ENCODE peak calls at places on chromosomes 16 and 17, in four cellular contexts. S, K, F and D are unnamed samples.

GRCh38 chr16:4931381-4931780 is 5.6 kb downstream of the PPL start:
- DNase-seq in S (no peak), K (no peak), F (no peak), D (no peak)

GRCh38 chr17:34756670-34757021 is 177.3 kb downstream of the TMEM132E start:
- DNase-seq in S (no peak), K (peak; percentile 1), F (no peak), D (no peak)

GRCh38 chr16:52383640-52384292 is 163.2 kb downstream of the TOX3 start:
- DNase-seq in S (no peak), K (peak; percentile 9), F (no peak), D (no peak)

GRCh38 chr16:48271728-48272127 is 24.4 kb upstream of the ABCC11 start:
- DNase-seq in S (no peak), K (no peak), F (no peak), D (no peak)

GRCh38 chr17:77451894-77452852 is 311.4 kb downstream of the SEC14L1 start:
- DNase-seq in S (no peak), K (peak; percentile 84), F (peak; percentile 80), D (peak; percentile 68)

GRCh38 chr17:17494499-17495447 is 1.4 kb downstream of the RASD1 start:
- DNase-seq in S (no peak), K (peak; percentile 52), F (peak; percentile 62), D (peak; percentile 41)

GRCh38 chr17:83171661-83172060 is 92.3 kb downstream of the METRNL start:
- DNase-seq in S (peak; percentile 2), K (no peak), F (no peak), D (no peak)

GRCh38 chr17:61519754-61520440 is 67.7 kb downstream of the TBX4 start:
- DNase-seq in S (no peak), K (no peak), F (no peak), D (no peak)

GRCh38 chr17:2174471-2175293 is 119.8 kb downstream of the HIC1 start:
- DNase-seq in S (no peak), K (peak; percentile 98), F (peak; percentile 54), D (peak; percentile 55)

GRCh38 chr16:46949216-46949892 is 24.1 kb downstream of the DNAJA2 start:
- DNase-seq in S (no peak), K (no peak), F (no peak), D (no peak)

GRCh38 chr17:68346448-68346847 is 55.2 kb downstream of the ARSG start:
- DNase-seq in S (peak; percentile 67), K (no peak), F (no peak), D (no peak)

GRCh38 chr17:50872710-50873424 is 6.7 kb upstream of the TOB1 start:
- DNase-seq in S (peak; percentile 45), K (peak; percentile 71), F (no peak), D (peak; percentile 88)

GRCh38 chr16:85916141-85916890 is 17.4 kb downstream of the IRF8 start:
- DNase-seq in S (peak; percentile 27), K (peak; percentile 94), F (peak; percentile 51), D (no peak)

GRCh38 chr17:71438631-71439146 is 682.1 kb upstream of the SOX9 start:
- DNase-seq in S (no peak), K (peak; percentile 80), F (no peak), D (peak; percentile 18)

GRCh38 chr17:1769826-1770477 is 8.1 kb downstream of the SERPINF1 start:
- DNase-seq in S (peak; percentile 27), K (no peak), F (no peak), D (no peak)

GRCh38 chr17:57312242-57312641 is 55.9 kb downstream of the MSI2 start:
- DNase-seq in S (no peak), K (no peak), F (no peak), D (no peak)

GRCh38 chr17:82200743-82201497 is 11.7 kb downstream of the CCDC57 start:
- DNase-seq in S (peak; percentile 68), K (peak; percentile 13), F (no peak), D (no peak)

GRCh38 chr17:75516619-75517276 is 420 bp downstream of the TSEN54 start:
- DNase-seq in S (peak; percentile 42), K (peak; percentile 27), F (no peak), D (no peak)

GRCh38 chr16:89256651-89257254 is 39.2 kb downstream of the ZNF778 start:
- DNase-seq in S (peak; percentile 70), K (peak; percentile 32), F (no peak), D (no peak)

GRCh38 chr17:3029213-3029913 is 34.0 kb downstream of the OR1D5 start:
- DNase-seq in S (no peak), K (no peak), F (no peak), D (peak; percentile 12)

GRCh38 chr16:86089986-86090385 is 191.0 kb downstream of the IRF8 start:
- DNase-seq in S (no peak), K (no peak), F (no peak), D (peak; percentile 35)

GRCh38 chr16:69085032-69085695 is 20.3 kb upstream of the HAS3 start:
- DNase-seq in S (no peak), K (no peak), F (no peak), D (no peak)

GRCh38 chr17:59846391-59847165 is 46.2 kb downstream of the TUBD1 start:
- DNase-seq in S (no peak), K (peak; percentile 87), F (peak; percentile 45), D (peak; percentile 60)

GRCh38 chr17:57603978-57604377 is 141.1 kb downstream of the CCDC182 start:
- DNase-seq in S (peak; percentile 70), K (no peak), F (peak; percentile 42), D (no peak)

GRCh38 chr17:78529871-78530670 is 47.1 kb downstream of the DNAH17 start:
- DNase-seq in S (no peak), K (no peak), F (no peak), D (no peak)

GRCh38 chr16:90044111-90044551 is 24.9 kb upstream of the DBNDD1 start:
- DNase-seq in S (no peak), K (no peak), F (no peak), D (no peak)

GRCh38 chr16:20904507-20905079 is 4.0 kb downstream of the LYRM1 start:
- DNase-seq in S (peak; percentile 13), K (peak; percentile 88), F (no peak), D (no peak)

GRCh38 chr17:18141210-18141803 is 32.8 kb downstream of the MYO15A start:
- DNase-seq in S (peak; percentile 44), K (peak; percentile 64), F (peak; percentile 47), D (no peak)

GRCh38 chr17:77409282-77410161 is 268.8 kb downstream of the SEC14L1 start:
- DNase-seq in S (no peak), K (peak; percentile 70), F (peak; percentile 72), D (peak; percentile 95)

GRCh38 chr16:81551821-81552304 is 107.3 kb downstream of the CMIP start:
- DNase-seq in S (no peak), K (peak; percentile 83), F (no peak), D (no peak)

GRCh38 chr17:73826872-73827228 is 182.6 kb upstream of the SDK2 start:
- DNase-seq in S (no peak), K (no peak), F (no peak), D (peak; percentile 39)

GRCh38 chr17:77245162-77245926 is 104.6 kb downstream of the SEC14L1 start:
- DNase-seq in S (no peak), K (no peak), F (no peak), D (no peak)

GRCh38 chr16:84091460-84091859 is 25.3 kb downstream of the MBTPS1 start:
- DNase-seq in S (no peak), K (no peak), F (no peak), D (no peak)

GRCh38 chr17:14793237-14793636 is 471.9 kb downstream of the PMP22 start:
- DNase-seq in S (no peak), K (peak; percentile 27), F (no peak), D (no peak)

GRCh38 chr17:75503337-75503950 is 11.9 kb downstream of the CASKIN2 start:
- DNase-seq in S (no peak), K (no peak), F (no peak), D (no peak)

GRCh38 chr17:40621019-40621418 is 26.6 kb downstream of the SMARCE1 start:
- DNase-seq in S (no peak), K (no peak), F (no peak), D (no peak)

DNA sequence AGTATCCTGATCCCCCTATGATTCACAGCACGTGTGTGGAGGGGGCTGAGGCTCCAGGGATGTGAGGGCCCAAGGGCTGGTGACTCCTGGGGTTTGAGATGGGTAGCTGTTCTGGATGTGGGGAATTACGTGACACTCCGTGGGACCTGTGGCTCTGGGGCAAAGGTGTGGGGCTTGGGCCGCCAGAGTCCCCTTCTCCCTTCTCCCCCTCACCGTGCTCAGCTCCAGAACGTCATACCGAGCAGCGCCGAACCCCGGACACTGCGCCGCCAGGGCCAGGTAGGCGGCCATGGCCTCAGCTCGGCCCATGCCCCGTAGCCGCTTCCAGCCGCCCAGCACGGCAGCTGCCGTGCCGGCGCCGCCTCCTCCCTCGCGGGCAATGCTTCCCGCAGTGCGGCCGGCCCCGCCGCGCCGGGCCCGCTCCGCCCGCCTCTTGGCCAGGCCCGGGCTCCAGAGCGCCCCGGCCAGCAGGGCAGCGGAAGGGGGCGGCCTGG is 7.0 kb downstream of the PLEKHH3 start:
- DNase-seq in S (no peak), K (no peak), F (no peak), D (no peak)
- H3K4me3 ChIP-seq in S (no peak overlapping the region), K (no peak overlapping the region), F (no peak overlapping the region), D (no peak overlapping the region)

GRCh38 chr17:62566996-62567578 is 60.4 kb upstream of the MRC2 start:
- DNase-seq in S (no peak), K (no peak), F (no peak), D (no peak)

GRCh38 chr17:62565817-62566216 is 61.7 kb upstream of the MRC2 start:
- DNase-seq in S (no peak), K (peak; percentile 29), F (no peak), D (no peak)

DNA sequence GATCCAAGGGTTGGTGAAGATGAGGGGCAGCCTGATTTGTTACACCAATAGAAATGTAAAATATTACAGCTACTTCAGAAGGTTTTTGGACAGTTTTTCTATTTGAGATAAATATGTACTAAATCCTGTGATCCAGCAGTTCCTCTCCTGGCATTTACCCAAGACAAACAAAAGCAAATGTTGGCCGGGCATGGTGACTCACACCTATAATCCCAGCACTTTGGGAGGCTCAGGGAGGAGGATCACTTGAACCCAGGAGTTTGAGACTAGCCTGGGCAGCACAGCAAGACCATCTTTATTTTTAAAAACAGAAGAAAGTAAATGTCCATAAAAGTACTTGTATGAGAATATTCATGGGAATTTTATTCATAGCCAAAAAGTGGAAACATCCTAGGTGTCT is 64.8 kb upstream of the MRC2 start:
- DNase-seq in S (no peak), K (peak; percentile 78), F (no peak), D (no peak)
- H3K36me3 ChIP-seq in S (peaks cover 20% of the 10 kb centered on the region), K (peaks cover 35% of the 10 kb centered on the region), F (no peaks in the 10 kb centered on the region), D (peaks cover 28% of the 10 kb centered on the region)

GRCh38 chr17:69552986-69553667 is 138.6 kb downstream of the MAP2K6 start:
- DNase-seq in S (no peak), K (no peak), F (no peak), D (no peak)
- H3K4me1 ChIP-seq in S (no peaks in the 10 kb centered on the region), K (no peaks in the 10 kb centered on the region), F (no peaks in the 10 kb centered on the region), D (no peaks in the 10 kb centered on the region)

GRCh38 chr17:65561394-65562205 is at the start of gene AXIN2:
- DNase-seq in S (peak; percentile 86), K (peak; percentile 97), F (peak; percentile 93), D (peak; percentile 93)

GRCh38 chr17:65564793-65565192 is 3.3 kb upstream of the AXIN2 start:
- DNase-seq in S (no peak), K (peak; percentile 72), F (peak; percentile 58), D (peak; percentile 36)

GRCh38 chr17:65559802-65560627 is 1.4 kb downstream of the AXIN2 start:
- DNase-seq in S (peak; percentile 42), K (peak; percentile 51), F (peak; percentile 29), D (no peak)

GRCh38 chr17:65560628-65561371 is 648 bp downstream of the AXIN2 start:
- DNase-seq in S (peak; percentile 73), K (peak; percentile 95), F (peak; percentile 89), D (peak; percentile 87)

DNA sequence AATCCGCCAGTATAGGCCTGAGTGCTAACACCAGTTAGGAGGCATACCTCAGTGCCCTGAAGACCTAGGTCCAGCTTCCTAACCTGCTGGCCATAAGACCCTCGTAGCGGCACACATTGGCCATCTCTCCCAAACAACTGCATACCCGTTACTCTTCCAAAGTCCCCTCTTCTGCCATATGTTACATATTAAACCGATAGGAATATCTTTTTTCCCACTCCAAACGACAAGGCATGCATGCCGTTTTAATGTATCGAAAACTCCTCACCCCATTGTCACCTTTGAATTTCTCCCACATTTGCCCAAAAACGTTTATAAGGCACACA is 721 bp upstream of the AXIN2 start:
- DNase-seq in S (no peak), K (no peak), F (no peak), D (no peak)
- H3K4me3 ChIP-seq in S (peak overlapping the region; percentile 42), K (peak overlapping the region; percentile 30), F (no peak overlapping the region), D (peak overlapping the region; percentile 87)